ENCODE peak calls at places on chromosomes 3 and 15, in four cellular contexts. W is esophagus squamous epithelium, U is hypothalamus, Z is OCI-LY7. N is an unnamed sample.

GRCh38 chr15:31327674-31328424 is 1.2 kb downstream of the KLF13 start:
- DNase-seq in W (no peak), U (no peak), Z (peak; percentile 73), N (peak; percentile 76)

GRCh38 chr15:83289160-83289559 is 4.7 kb upstream of the BNC1 start:
- DNase-seq in W (no peak), U (no peak), Z (no peak), N (no peak)

GRCh38 chr15:68028808-68029207 is 25.3 kb upstream of the PIAS1 start:
- DNase-seq in W (no peak), U (no peak), Z (no peak), N (no peak)

GRCh38 chr3:61802772-61803171 is 241.4 kb downstream of the PTPRG start:
- DNase-seq in W (no peak), U (no peak), Z (no peak), N (no peak)

GRCh38 chr3:40088527-40089170 is 220.9 kb upstream of the EIF1B start:
- DNase-seq in W (no peak), U (no peak), Z (no peak), N (no peak)

GRCh38 chr3:37824954-37825328 is 36.7 kb upstream of the CTDSPL start:
- DNase-seq in W (no peak), U (no peak), Z (no peak), N (no peak)

GRCh38 chr3:133869601-133870000 is 26.1 kb downstream of the RAB6B start:
- DNase-seq in W (no peak), U (no peak), Z (no peak), N (no peak)

GRCh38 chr3:42747581-42747980 is 25.5 kb downstream of the CCDC13 start:
- DNase-seq in W (no peak), U (no peak), Z (no peak), N (peak; percentile 13)

GRCh38 chr3:66195347-66195783 is 25.4 kb upstream of the SLC25A26 start:
- DNase-seq in W (no peak), U (peak; percentile 44), Z (no peak), N (no peak)

GRCh38 chr15:67013696-67014095 is 51.7 kb upstream of the SMAD3 start:
- DNase-seq in W (no peak), U (no peak), Z (no peak), N (no peak)

GRCh38 chr15:85316244-85316934 is 64.0 kb upstream of the AKAP13 start:
- DNase-seq in W (no peak), U (no peak), Z (no peak), N (no peak)

GRCh38 chr15:41870689-41871081 is 23.2 kb downstream of the SPTBN5 start:
- DNase-seq in W (no peak), U (no peak), Z (no peak), N (peak; percentile 42)

GRCh38 chr3:104628185-104628789 is 738.4 kb upstream of the ALCAM start:
- DNase-seq in W (no peak), U (no peak), Z (peak; percentile 57), N (no peak)

GRCh38 chr3:170511371-170511770 is 74.5 kb downstream of the SLC7A14 start:
- DNase-seq in W (no peak), U (no peak), Z (no peak), N (no peak)

GRCh38 chr15:80695911-80696651 is 971 bp downstream of the ABHD17C start:
- DNase-seq in W (no peak), U (no peak), Z (peak; percentile 1), N (peak; percentile 8)